ENCODE peak calls at places on chromosomes 16 and 17, in four cellular contexts. U is HEK293T, S is K562, H is HepG2. P is an unnamed sample.

GRCh38 chr17:43368740-43369506 is 29.9 kb upstream of the ARL4D start:
- DNase-seq in H (peak), S (no peak), U (peak), P (peak)

GRCh38 chr16:85840801-85841200 is 41.3 kb downstream of the COX4I1 start:
- DNase-seq in H (no peak), U (no peak), S (no peak), P (no peak)

GRCh38 chr16:77785365-77785764 is 3.0 kb upstream of the VAT1L start:
- DNase-seq in H (no peak), S (no peak), U (no peak), P (no peak)

GRCh38 chr17:61366715-61367413 is 32.8 kb upstream of the TBX2 start:
- DNase-seq in U (no peak), S (no peak), H (peak), P (no peak)

GRCh38 chr17:55540414-55541091 is 29.3 kb upstream of the SMIM36 start:
- DNase-seq in S (no peak), U (no peak), H (no peak), P (no peak)

GRCh38 chr17:7673239-7673638 is 14.1 kb downstream of the TP53 start:
- DNase-seq in S (peak), H (peak), U (peak), P (peak)

GRCh38 chr17:81328489-81328888 is 33.4 kb upstream of the SLC38A10 start:
- DNase-seq in H (no peak), S (no peak), U (no peak), P (no peak)

GRCh38 chr17:28363186-28363585 is 1.8 kb downstream of the SEBOX start:
- DNase-seq in H (no peak), S (no peak), U (no peak), P (no peak)

GRCh38 chr16:49148410-49148809 is 133.2 kb downstream of the CBLN1 start:
- DNase-seq in S (no peak), H (no peak), U (no peak), P (no peak)

GRCh38 chr17:28494445-28495188 is 11.5 kb upstream of the FOXN1 start:
- DNase-seq in U (peak), H (peak), S (peak), P (peak)

GRCh38 chr17:57735707-57736106 is 9.4 kb downstream of the CCDC182 start:
- DNase-seq in H (peak), U (peak), S (peak), P (peak)

GRCh38 chr16:12462690-12463646 is 340.7 kb downstream of the CPPED1 start:
- DNase-seq in S (no peak), U (no peak), H (no peak), P (no peak)

GRCh38 chr16:49484936-49485335 is 111.3 kb downstream of the C16orf78 start:
- DNase-seq in U (no peak), H (no peak), S (no peak), P (no peak)

GRCh38 chr17:64661981-64662773 is at the start of gene SMURF2:
- DNase-seq in S (peak), U (peak), H (peak), P (peak)

GRCh38 chr16:24540575-24541240 is 1.3 kb downstream of the RBBP6 start:
- DNase-seq in H (no peak), S (peak), U (no peak), P (no peak)

GRCh38 chr16:11819798-11820197 is 22.7 kb upstream of the ZC3H7A start:
- DNase-seq in H (no peak), U (no peak), S (peak), P (no peak)

GRCh38 chr16:80899804-80900592 is 95.6 kb upstream of the CDYL2 start:
- DNase-seq in H (peak), S (peak), U (no peak), P (no peak)

GRCh38 chr16:46961373-46962353 is 11.8 kb downstream of the DNAJA2 start:
- DNase-seq in H (no peak), S (no peak), U (no peak), P (no peak)

GRCh38 chr17:80394629-80395216 is 20.2 kb upstream of the ENDOV start:
- DNase-seq in S (no peak), H (no peak), U (no peak), P (no peak)

GRCh38 chr17:66533572-66533971 is 231.2 kb downstream of the PRKCA start:
- DNase-seq in H (no peak), U (no peak), S (no peak), P (peak)

GRCh38 chr16:47916266-47916665 is 239.5 kb downstream of the ABCC12 start:
- DNase-seq in S (no peak), U (no peak), H (no peak), P (no peak)

GRCh38 chr17:27577884-27578717 is 52.9 kb upstream of the LGALS9 start:
- DNase-seq in H (no peak), U (no peak), S (peak), P (no peak)

GRCh38 chr16:70572050-70572925 is 48.7 kb downstream of the SF3B3 start:
- DNase-seq in U (no peak), H (no peak), S (no peak), P (no peak)

GRCh38 chr17:33973491-33973890 is 281.6 kb upstream of the CCL2 start:
- DNase-seq in U (no peak), S (no peak), H (no peak), P (no peak)

GRCh38 chr16:29649560-29650494 is 13.2 kb upstream of the SPN start:
- DNase-seq in H (no peak), U (no peak), S (no peak), P (no peak)

GRCh38 chr17:55731586-55732250 is 9.1 kb upstream of the TMEM100 start:
- DNase-seq in S (peak), U (peak), H (no peak), P (no peak)

GRCh38 chr17:80986816-80987480 is 4.7 kb upstream of the CHMP6 start:
- DNase-seq in H (no peak), S (no peak), U (no peak), P (no peak)

GRCh38 chr16:84920333-84920732 is 91.0 kb downstream of the ZDHHC7 start:
- DNase-seq in H (no peak), S (no peak), U (no peak), P (no peak)

GRCh38 chr16:85423186-85423550 is 190.0 kb upstream of the GSE1 start:
- DNase-seq in H (no peak), U (no peak), S (no peak), P (no peak)

GRCh38 chr16:10080031-10080772 is 102.0 kb downstream of the GRIN2A start:
- DNase-seq in H (no peak), S (peak), U (no peak), P (no peak)
- TF ChIP-seq ELF4 in H (no peak), S (no peak), U (no peak), P (no peak)

GRCh38 chr17:40427002-40427491 is 9.4 kb upstream of the TOP2A start:
- DNase-seq in U (no peak), H (no peak), S (no peak), P (no peak)

GRCh38 chr17:40422990-40423611 is 5.4 kb upstream of the TOP2A start:
- DNase-seq in U (no peak), H (no peak), S (peak), P (peak)

GRCh38 chr17:40431231-40431602 is 12.0 kb upstream of the IGFBP4 start:
- DNase-seq in U (no peak), S (no peak), H (no peak), P (no peak)

GRCh38 chr17:40430272-40431230 is 12.7 kb upstream of the IGFBP4 start:
- DNase-seq in S (no peak), H (no peak), U (no peak), P (no peak)

GRCh38 chr17:40425741-40426140 is 8.0 kb upstream of the TOP2A start:
- DNase-seq in H (no peak), U (no peak), S (no peak), P (no peak)
- TF ChIP-seq ELF4 in H (no peak), U (no peak), S (no peak), P (no peak)

GRCh38 chr16:68898026-68898425 is 54.7 kb downstream of the TANGO6 start:
- DNase-seq in U (no peak), H (no peak), S (no peak), P (no peak)

GRCh38 chr16:68892898-68893297 is 49.6 kb downstream of the TANGO6 start:
- DNase-seq in H (no peak), U (no peak), S (no peak), P (no peak)

GRCh38 chr16:68894714-68895113 is 51.4 kb downstream of the TANGO6 start:
- DNase-seq in H (no peak), U (no peak), S (no peak), P (no peak)

GRCh38 chr16:68892214-68892613 is 48.9 kb downstream of the TANGO6 start:
- DNase-seq in U (no peak), H (no peak), S (no peak), P (no peak)

GRCh38 chr16:68893710-68894705 is 50.7 kb downstream of the TANGO6 start:
- DNase-seq in U (peak), H (peak), S (peak), P (peak)
- TF ChIP-seq ELF4 in U (no peak), H (no peak), S (no peak), P (no peak)

GRCh38 chr17:16211601-16212000 is 3.7 kb downstream of the NCOR1 start:
- DNase-seq in H (no peak), U (no peak), S (no peak), P (no peak)
- TF ChIP-seq ELF4 in H (no peak), U (no peak), S (no peak), P (no peak)

DNA sequence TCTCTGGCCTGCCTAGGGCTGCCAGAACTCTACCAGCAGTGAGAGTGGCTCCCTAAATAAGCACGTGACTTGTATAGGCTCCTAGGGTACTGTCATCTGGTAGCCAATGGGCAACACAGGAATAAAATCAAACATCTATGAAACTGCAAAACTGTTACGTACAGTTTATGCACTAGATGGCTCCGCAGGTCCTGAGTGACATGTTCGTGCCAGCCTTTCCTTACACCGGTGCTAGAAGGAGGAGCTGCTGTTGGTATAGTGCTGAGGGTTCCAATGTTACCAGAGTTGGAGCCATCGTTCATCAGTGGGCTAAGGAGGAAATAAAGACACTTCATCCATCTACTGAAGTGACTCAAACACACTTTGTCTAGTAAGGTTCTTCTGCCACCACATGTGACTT is 63.2 kb upstream of the TRAP1 start:
- DNase-seq in U (peak), S (peak), H (no peak), P (no peak)
- TF ChIP-seq ELF4 in U (no peak), S (no peak), H (no peak), P (no peak)

GRCh38 chr16:14306485-14307058 is 235.5 kb downstream of the MRTFB start:
- DNase-seq in H (no peak), S (no peak), U (no peak), P (no peak)
- TF ChIP-seq ELF4 in H (no peak), S (no peak), U (no peak), P (no peak)

GRCh38 chr16:71626018-71626857 is at the start of gene MARVELD3:
- DNase-seq in H (peak), U (no peak), S (peak), P (peak)
- TF ChIP-seq ELF4 in H (no peak), U (no peak), S (no peak), P (no peak)

GRCh38 chr17:74244543-74244942 is 29.5 kb upstream of the DNAI2 start:
- DNase-seq in S (no peak), H (no peak), U (no peak), P (no peak)

GRCh38 chr17:74245145-74245817 is 28.8 kb upstream of the DNAI2 start:
- DNase-seq in S (no peak), U (no peak), H (no peak), P (peak)

GRCh38 chr17:74244128-74244527 is 29.9 kb upstream of the DNAI2 start:
- DNase-seq in S (no peak), H (no peak), U (no peak), P (no peak)

GRCh38 chr17:74243013-74243755 is 29.8 kb downstream of the TTYH2 start:
- DNase-seq in S (no peak), U (no peak), H (no peak), P (no peak)

DNA sequence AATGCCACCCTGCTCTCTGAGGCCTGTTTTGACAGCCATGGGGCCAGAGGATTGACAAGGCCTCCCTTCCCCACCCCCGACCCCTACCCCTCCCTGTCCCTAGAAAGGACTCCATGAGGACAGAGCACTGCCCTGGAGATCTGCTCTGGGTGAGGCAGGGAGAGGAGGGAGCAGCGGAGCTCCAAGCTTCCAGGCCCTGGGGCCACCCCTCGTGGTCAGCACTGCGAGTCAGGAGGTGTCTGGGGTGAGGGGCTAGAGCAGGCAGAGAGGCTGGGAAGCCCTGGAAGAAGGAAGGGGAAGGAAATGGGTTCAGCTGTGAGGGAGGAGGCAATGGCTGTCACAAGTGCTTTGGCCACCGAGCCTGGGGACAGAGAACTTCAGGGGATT is 28.2 kb upstream of the DNAI2 start:
- DNase-seq in S (no peak), U (no peak), H (no peak), P (no peak)
- TF ChIP-seq ELF4 in S (no peak), U (no peak), H (no peak), P (no peak)

P was measured in WTC11.